ENCODE peak calls at places on chromosomes 2 and 18, in eight cellular contexts. One of them, this sample, is unnamed.

GRCh38 chr2:162312853-162313252 is 5.6 kb downstream of the IFIH1 start:
- DNase-seq in astrocyte: no peak
- DNase-seq in PC-9: no peak
- DNase-seq in body of pancreas: no peak
- DNase-seq in left lung: no peak
- DNase-seq in pancreas: no peak
- DNase-seq in CD8-positive, alpha-beta memory T cell: no peak
- DNase-seq in neuronal stem cell: no peak
- DNase-seq in this sample: no peak

GRCh38 chr2:157480182-157480961 is 36.5 kb upstream of the CYTIP start:
- DNase-seq in astrocyte: no peak
- DNase-seq in PC-9: no peak
- DNase-seq in body of pancreas: peak; percentile 88
- DNase-seq in left lung: no peak
- DNase-seq in pancreas: peak; percentile 64
- DNase-seq in CD8-positive, alpha-beta memory T cell: no peak
- DNase-seq in neuronal stem cell: no peak
- DNase-seq in this sample: peak; percentile 87

GRCh38 chr18:60092073-60092472 is 192.3 kb downstream of the PMAIP1 start:
- DNase-seq in astrocyte: no peak
- DNase-seq in PC-9: no peak
- DNase-seq in body of pancreas: no peak
- DNase-seq in left lung: no peak
- DNase-seq in pancreas: no peak
- DNase-seq in CD8-positive, alpha-beta memory T cell: no peak
- DNase-seq in neuronal stem cell: no peak
- DNase-seq in this sample: no peak

GRCh38 chr2:6072757-6073156 is 380.6 kb downstream of the SOX11 start:
- DNase-seq in astrocyte: peak; percentile 2
- DNase-seq in PC-9: no peak
- DNase-seq in body of pancreas: no peak
- DNase-seq in left lung: no peak
- DNase-seq in pancreas: no peak
- DNase-seq in CD8-positive, alpha-beta memory T cell: no peak
- DNase-seq in neuronal stem cell: no peak
- DNase-seq in this sample: no peak

GRCh38 chr2:142042536-142043199 is 88.1 kb downstream of the LRP1B start:
- DNase-seq in astrocyte: peak; percentile 68
- DNase-seq in PC-9: no peak
- DNase-seq in body of pancreas: no peak
- DNase-seq in left lung: no peak
- DNase-seq in pancreas: no peak
- DNase-seq in CD8-positive, alpha-beta memory T cell: no peak
- DNase-seq in neuronal stem cell: no peak
- DNase-seq in this sample: no peak

GRCh38 chr2:79272616-79273015 is 113.1 kb upstream of the REG3A start:
- DNase-seq in astrocyte: no peak
- DNase-seq in PC-9: no peak
- DNase-seq in body of pancreas: no peak
- DNase-seq in left lung: no peak
- DNase-seq in pancreas: no peak
- DNase-seq in CD8-positive, alpha-beta memory T cell: no peak
- DNase-seq in neuronal stem cell: no peak
- DNase-seq in this sample: no peak

GRCh38 chr2:129404000-129404700 is 575.3 kb upstream of the RAB6C start:
- DNase-seq in astrocyte: no peak
- DNase-seq in PC-9: no peak
- DNase-seq in body of pancreas: no peak
- DNase-seq in left lung: no peak
- DNase-seq in pancreas: no peak
- DNase-seq in CD8-positive, alpha-beta memory T cell: no peak
- DNase-seq in neuronal stem cell: no peak
- DNase-seq in this sample: no peak

GRCh38 chr2:124339709-124340108 is 314.6 kb downstream of the CNTNAP5 start:
- DNase-seq in astrocyte: no peak
- DNase-seq in PC-9: no peak
- DNase-seq in body of pancreas: no peak
- DNase-seq in left lung: no peak
- DNase-seq in pancreas: no peak
- DNase-seq in CD8-positive, alpha-beta memory T cell: no peak
- DNase-seq in neuronal stem cell: no peak
- DNase-seq in this sample: no peak

GRCh38 chr2:66660804-66661203 is 225.9 kb downstream of the MEIS1 start:
- DNase-seq in astrocyte: no peak
- DNase-seq in PC-9: no peak
- DNase-seq in body of pancreas: no peak
- DNase-seq in left lung: no peak
- DNase-seq in pancreas: no peak
- DNase-seq in CD8-positive, alpha-beta memory T cell: no peak
- DNase-seq in neuronal stem cell: no peak
- DNase-seq in this sample: no peak

GRCh38 chr2:56008661-56009411 is 85.3 kb upstream of the EFEMP1 start:
- DNase-seq in astrocyte: peak; percentile 87
- DNase-seq in PC-9: no peak
- DNase-seq in body of pancreas: peak; percentile 29
- DNase-seq in left lung: no peak
- DNase-seq in pancreas: no peak
- DNase-seq in CD8-positive, alpha-beta memory T cell: no peak
- DNase-seq in neuronal stem cell: peak; percentile 86
- DNase-seq in this sample: peak; percentile 65

GRCh38 chr2:177353084-177353483 is 39.5 kb upstream of the AGPS start:
- DNase-seq in astrocyte: peak; percentile 81
- DNase-seq in PC-9: no peak
- DNase-seq in body of pancreas: no peak
- DNase-seq in left lung: no peak
- DNase-seq in pancreas: no peak
- DNase-seq in CD8-positive, alpha-beta memory T cell: no peak
- DNase-seq in neuronal stem cell: no peak
- DNase-seq in this sample: no peak

GRCh38 chr18:1408331-1408835 is 503.7 kb downstream of the ADCYAP1 start:
- DNase-seq in astrocyte: no peak
- DNase-seq in PC-9: no peak
- DNase-seq in body of pancreas: no peak
- DNase-seq in left lung: no peak
- DNase-seq in pancreas: no peak
- DNase-seq in CD8-positive, alpha-beta memory T cell: no peak
- DNase-seq in neuronal stem cell: no peak
- DNase-seq in this sample: no peak

GRCh38 chr18:22557160-22557941 is 139.6 kb upstream of the CTAGE1 start:
- DNase-seq in astrocyte: peak; percentile 70
- DNase-seq in PC-9: no peak
- DNase-seq in body of pancreas: no peak
- DNase-seq in left lung: no peak
- DNase-seq in pancreas: no peak
- DNase-seq in CD8-positive, alpha-beta memory T cell: no peak
- DNase-seq in neuronal stem cell: no peak
- DNase-seq in this sample: no peak

GRCh38 chr18:9750606-9751304 is 42.7 kb downstream of the RAB31 start:
- DNase-seq in astrocyte: no peak
- DNase-seq in PC-9: no peak
- DNase-seq in body of pancreas: no peak
- DNase-seq in left lung: no peak
- DNase-seq in pancreas: no peak
- DNase-seq in CD8-positive, alpha-beta memory T cell: no peak
- DNase-seq in neuronal stem cell: no peak
- DNase-seq in this sample: no peak

GRCh38 chr2:11743531-11743815 is 3.0 kb upstream of the LPIN1 start:
- DNase-seq in astrocyte: no peak
- DNase-seq in PC-9: no peak
- DNase-seq in body of pancreas: no peak
- DNase-seq in left lung: no peak
- DNase-seq in pancreas: no peak
- DNase-seq in CD8-positive, alpha-beta memory T cell: no peak
- DNase-seq in neuronal stem cell: no peak
- DNase-seq in this sample: no peak

GRCh38 chr2:43469713-43470112 is 126.1 kb downstream of the THADA start:
- DNase-seq in astrocyte: no peak
- DNase-seq in PC-9: peak; percentile 37
- DNase-seq in body of pancreas: no peak
- DNase-seq in left lung: no peak
- DNase-seq in pancreas: no peak
- DNase-seq in CD8-positive, alpha-beta memory T cell: no peak
- DNase-seq in neuronal stem cell: no peak
- DNase-seq in this sample: no peak
- H3K27ac ChIP-seq in astrocyte: no peak overlapping the region
- H3K27ac ChIP-seq in PC-9: peak overlapping the region; percentile 89
- H3K27ac ChIP-seq in body of pancreas: no peak overlapping the region
- H3K27ac ChIP-seq in left lung: no peak overlapping the region
- H3K27ac ChIP-seq in pancreas: no peak overlapping the region
- H3K27ac ChIP-seq in CD8-positive, alpha-beta memory T cell: no peak overlapping the region
- H3K27ac ChIP-seq in neuronal stem cell: no peak overlapping the region
- H3K27ac ChIP-seq in this sample: no peak overlapping the region

GRCh38 chr2:74048843-74049519 is 64.3 kb downstream of the TET3 start:
- DNase-seq in astrocyte: no peak
- DNase-seq in PC-9: no peak
- DNase-seq in body of pancreas: no peak
- DNase-seq in left lung: no peak
- DNase-seq in pancreas: no peak
- DNase-seq in CD8-positive, alpha-beta memory T cell: no peak
- DNase-seq in neuronal stem cell: no peak
- DNase-seq in this sample: no peak

GRCh38 chr2:74046441-74046840 is 61.7 kb downstream of the TET3 start:
- DNase-seq in astrocyte: no peak
- DNase-seq in PC-9: no peak
- DNase-seq in body of pancreas: no peak
- DNase-seq in left lung: peak; percentile 72
- DNase-seq in pancreas: no peak
- DNase-seq in CD8-positive, alpha-beta memory T cell: no peak
- DNase-seq in neuronal stem cell: no peak
- DNase-seq in this sample: peak; percentile 44

GRCh38 chr2:74047152-74047551 is 62.4 kb downstream of the TET3 start:
- DNase-seq in astrocyte: no peak
- DNase-seq in PC-9: no peak
- DNase-seq in body of pancreas: no peak
- DNase-seq in left lung: peak; percentile 63
- DNase-seq in pancreas: no peak
- DNase-seq in CD8-positive, alpha-beta memory T cell: no peak
- DNase-seq in neuronal stem cell: no peak
- DNase-seq in this sample: no peak

GRCh38 chr2:74050153-74050552 is 65.4 kb downstream of the TET3 start:
- DNase-seq in astrocyte: no peak
- DNase-seq in PC-9: no peak
- DNase-seq in body of pancreas: no peak
- DNase-seq in left lung: no peak
- DNase-seq in pancreas: no peak
- DNase-seq in CD8-positive, alpha-beta memory T cell: no peak
- DNase-seq in neuronal stem cell: no peak
- DNase-seq in this sample: no peak

DNA sequence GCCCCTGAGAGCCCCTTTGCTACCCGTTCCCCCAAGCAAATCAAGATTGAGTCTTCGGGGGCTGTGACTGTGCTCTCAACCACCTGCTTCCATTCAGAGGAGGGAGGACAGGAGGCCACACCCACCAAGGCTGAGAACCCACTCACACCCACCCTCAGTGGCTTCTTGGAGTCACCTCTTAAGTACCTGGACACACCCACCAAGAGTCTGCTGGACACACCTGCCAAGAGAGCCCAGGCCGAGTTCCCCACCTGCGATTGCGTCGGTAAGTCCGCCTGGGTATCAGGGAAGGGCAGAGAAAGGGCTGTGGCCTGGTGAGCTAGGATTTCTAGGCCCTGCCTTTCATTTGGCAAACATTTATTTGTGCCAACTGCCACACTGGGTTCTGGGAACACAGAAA is 63.4 kb downstream of the TET3 start:
- DNase-seq in astrocyte: no peak
- DNase-seq in PC-9: no peak
- DNase-seq in body of pancreas: no peak
- DNase-seq in left lung: no peak
- DNase-seq in pancreas: no peak
- DNase-seq in CD8-positive, alpha-beta memory T cell: no peak
- DNase-seq in neuronal stem cell: no peak
- DNase-seq in this sample: no peak
- H3K4me1 ChIP-seq in astrocyte: no peaks in the 10 kb centered on the region
- H3K4me1 ChIP-seq in PC-9: no peaks in the 10 kb centered on the region
- H3K4me1 ChIP-seq in body of pancreas: no peaks in the 10 kb centered on the region
- H3K4me1 ChIP-seq in left lung: no peaks in the 10 kb centered on the region
- H3K4me1 ChIP-seq in pancreas: no peaks in the 10 kb centered on the region
- H3K4me1 ChIP-seq in CD8-positive, alpha-beta memory T cell: peaks cover 13% of the 10 kb centered on the region
- H3K4me1 ChIP-seq in neuronal stem cell: peaks cover 2% of the 10 kb centered on the region
- H3K4me1 ChIP-seq in this sample: peaks cover 6% of the 10 kb centered on the region

DNA sequence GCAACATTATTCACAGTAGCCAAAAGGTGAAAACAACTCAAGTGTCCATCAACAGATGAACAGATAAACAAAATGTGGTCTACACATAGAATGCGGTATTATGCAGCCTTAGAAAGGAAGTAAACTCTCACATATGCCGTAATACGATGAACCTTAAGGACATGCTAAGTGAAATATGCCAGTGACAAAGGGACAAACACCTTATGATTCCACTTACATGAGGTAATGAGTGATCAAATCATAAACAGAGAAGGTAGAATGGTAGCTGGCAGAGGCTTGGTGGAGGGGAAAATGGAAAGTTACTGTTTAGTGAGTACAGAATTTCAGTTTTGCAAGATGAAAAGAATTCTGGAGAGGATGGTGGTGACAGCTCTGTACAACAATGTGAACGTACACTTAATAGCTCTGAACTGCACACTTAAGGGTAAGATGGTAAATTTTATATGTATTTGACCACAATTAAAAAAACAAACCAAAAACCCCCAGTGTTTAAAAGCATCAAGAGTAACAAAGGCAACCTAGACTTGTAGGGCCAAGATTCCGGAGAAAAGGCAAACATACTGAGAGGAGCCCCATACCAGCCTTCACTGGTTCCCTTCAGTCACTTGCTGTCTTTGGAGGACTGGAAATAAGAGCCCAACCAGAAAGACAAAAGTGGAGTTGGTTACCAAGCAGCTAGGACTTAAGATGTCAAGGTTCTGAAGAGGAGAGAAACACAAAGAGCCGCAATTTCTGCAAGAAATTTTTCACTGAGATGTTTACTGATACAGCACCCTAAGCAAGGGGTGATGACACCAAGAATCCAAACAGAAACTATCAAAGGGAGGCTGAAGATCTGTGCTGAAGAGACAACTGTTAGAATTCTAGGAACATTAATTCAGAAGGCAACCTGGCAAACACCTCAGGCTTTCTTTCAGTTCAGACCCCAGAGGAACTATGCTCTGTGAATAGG is 61.3 kb downstream of the CUL3 start:
- DNase-seq in astrocyte: peak; percentile 23
- DNase-seq in PC-9: no peak
- DNase-seq in body of pancreas: no peak
- DNase-seq in left lung: no peak
- DNase-seq in pancreas: no peak
- DNase-seq in CD8-positive, alpha-beta memory T cell: peak; percentile 10
- DNase-seq in neuronal stem cell: no peak
- DNase-seq in this sample: no peak
- H3K4me3 ChIP-seq in astrocyte: no peak overlapping the region
- H3K4me3 ChIP-seq in PC-9: no peak overlapping the region
- H3K4me3 ChIP-seq in body of pancreas: no peak overlapping the region
- H3K4me3 ChIP-seq in left lung: no peak overlapping the region
- H3K4me3 ChIP-seq in pancreas: no peak overlapping the region
- H3K4me3 ChIP-seq in CD8-positive, alpha-beta memory T cell: peak overlapping the region; percentile 5
- H3K4me3 ChIP-seq in neuronal stem cell: no peak overlapping the region
- H3K4me3 ChIP-seq in this sample: no peak overlapping the region

DNA sequence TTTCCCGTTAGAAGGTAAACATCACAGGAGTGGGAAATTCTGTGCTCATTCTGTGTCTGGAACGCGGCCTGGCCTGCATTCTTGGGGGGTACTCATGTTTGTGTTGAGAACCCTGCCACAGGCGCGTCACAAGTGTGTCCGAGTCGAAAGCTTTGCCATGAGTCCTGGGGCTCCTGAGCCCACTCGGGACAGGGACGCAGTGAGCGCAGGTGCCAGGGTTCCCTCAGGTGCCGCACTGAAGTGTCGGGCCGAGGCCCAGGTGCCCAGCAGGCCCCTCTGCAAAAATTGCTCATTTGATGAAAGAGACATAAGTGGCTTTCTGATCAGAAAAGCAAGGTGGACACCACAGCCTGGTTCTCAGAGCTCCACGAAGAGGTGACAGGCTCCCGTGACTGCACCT is 4.7 kb downstream of the D2HGDH start:
- DNase-seq in astrocyte: no peak
- DNase-seq in PC-9: no peak
- DNase-seq in body of pancreas: no peak
- DNase-seq in left lung: peak; percentile 57
- DNase-seq in pancreas: no peak
- DNase-seq in CD8-positive, alpha-beta memory T cell: no peak
- DNase-seq in neuronal stem cell: no peak
- DNase-seq in this sample: peak; percentile 30
- H3K27ac ChIP-seq in astrocyte: no peak overlapping the region
- H3K27ac ChIP-seq in PC-9: no peak overlapping the region
- H3K27ac ChIP-seq in body of pancreas: no peak overlapping the region
- H3K27ac ChIP-seq in left lung: no peak overlapping the region
- H3K27ac ChIP-seq in pancreas: no peak overlapping the region
- H3K27ac ChIP-seq in CD8-positive, alpha-beta memory T cell: no peak overlapping the region
- H3K27ac ChIP-seq in neuronal stem cell: no peak overlapping the region
- H3K27ac ChIP-seq in this sample: no peak overlapping the region

This sample was measured in right cardiac atrium.